ENCODE peak calls at places on chromosomes 11 and 22, in seven cellular contexts. U is stimulated activated CD4-positive, alpha-beta T cell treated with anti-CD3 and anti-CD28 coated beads, Interleukin-15, amount 100 ng/mL, for 1 hour; G is HEK293T; K is brain microvascular endothelial cell; E is trophoblast cell; I is GM12892; Y is stimulated activated CD8-positive, alpha-beta memory T cell treated with anti-CD3 and anti-CD28 coated beads, Interleukin-15, amount 100 ng/mL, for 1 hour. C is an unnamed sample.

GRCh38 chr11:129490004-129490403 is 114.4 kb downstream of the BARX2 start:
- DNase-seq in K (no peak), G (no peak), U (no peak), I (no peak), Y (no peak), E (no peak), C (no peak)

GRCh38 chr11:95291946-95292345 is 60.9 kb upstream of the SESN3 start:
- DNase-seq in G (no peak), E (no peak), U (no peak), Y (no peak), K (no peak), I (no peak), C (no peak)

GRCh38 chr22:50184004-50184461 is 1.7 kb upstream of the TRABD start:
- DNase-seq in I (no peak), K (no peak), G (no peak), E (no peak), U (no peak), Y (no peak), C (peak)

GRCh38 chr22:33743756-33744155 is 176.5 kb downstream of the LARGE1 start:
- DNase-seq in I (no peak), Y (no peak), G (no peak), K (no peak), U (no peak), E (no peak), C (no peak)

GRCh38 chr22:17777005-17777716 is 2.9 kb upstream of the BID start:
- DNase-seq in E (peak), U (peak), G (no peak), Y (peak), K (no peak), I (peak), C (no peak)

GRCh38 chr11:6259638-6260019 is at the start of gene CCKBR:
- DNase-seq in I (no peak), E (no peak), Y (no peak), U (no peak), G (peak), K (no peak), C (no peak)

GRCh38 chr11:87666730-87667129 is 508.5 kb downstream of the RAB38 start:
- DNase-seq in K (no peak), E (no peak), I (no peak), G (no peak), Y (no peak), U (no peak), C (no peak)

GRCh38 chr11:113623114-113623513 is 83.0 kb downstream of the TMPRSS5 start:
- DNase-seq in E (no peak), I (no peak), G (no peak), K (peak), U (no peak), Y (no peak), C (no peak)

GRCh38 chr11:46272816-46273427 is 4.5 kb upstream of the CREB3L1 start:
- DNase-seq in G (no peak), Y (no peak), E (no peak), K (no peak), U (no peak), I (no peak), C (peak)

GRCh38 chr22:22072169-22072836 is 89.7 kb upstream of the TOP3B start:
- DNase-seq in K (no peak), U (no peak), E (no peak), Y (no peak), G (no peak), I (no peak), C (no peak)

GRCh38 chr11:100978442-100978841 is 151.2 kb downstream of the PGR start:
- DNase-seq in U (no peak), E (no peak), I (no peak), K (no peak), G (no peak), Y (no peak), C (no peak)

GRCh38 chr22:28882545-28882877 is 861 bp upstream of the ZNRF3 start:
- DNase-seq in K (no peak), Y (no peak), G (no peak), I (no peak), U (no peak), E (no peak), C (no peak)

GRCh38 chr11:7115775-7116174 is 27.0 kb downstream of the RBMXL2 start:
- DNase-seq in Y (no peak), U (no peak), I (no peak), E (peak), K (no peak), G (no peak), C (peak)

GRCh38 chr11:44589301-44589700 is 23.8 kb downstream of the CD82 start:
- DNase-seq in G (no peak), Y (no peak), K (peak), I (no peak), E (no peak), U (no peak), C (peak)

GRCh38 chr11:64260147-64260708 is 8.9 kb downstream of the PLCB3 start:
- DNase-seq in G (no peak), Y (no peak), U (no peak), E (no peak), K (no peak), I (no peak), C (no peak)

GRCh38 chr11:57458410-57459111 is 1.8 kb upstream of the RTN4RL2 start:
- DNase-seq in K (peak), U (peak), E (peak), G (peak), I (no peak), Y (no peak), C (no peak)

GRCh38 chr11:131246589-131247164 is 123.7 kb upstream of the NTM start:
- DNase-seq in K (no peak), U (no peak), G (peak), E (peak), Y (no peak), I (no peak), C (no peak)

GRCh38 chr11:69133251-69133650 is 22.5 kb upstream of the SMIM38 start:
- DNase-seq in E (no peak), Y (no peak), U (no peak), G (no peak), K (no peak), I (no peak), C (no peak)

GRCh38 chr11:9320047-9320446 is 5.7 kb upstream of the TMEM41B start:
- DNase-seq in E (peak), G (no peak), I (no peak), K (no peak), U (no peak), Y (no peak), C (no peak)

GRCh38 chr11:83092488-83093384 is 21.0 kb upstream of the RAB30 start:
- DNase-seq in K (no peak), Y (no peak), U (no peak), G (no peak), I (no peak), E (peak), C (peak)

GRCh38 chr22:45090364-45090960 is 73.3 kb upstream of the NUP50 start:
- DNase-seq in U (no peak), Y (no peak), G (no peak), K (peak), E (peak), I (no peak), C (peak)

GRCh38 chr22:32660292-32660691 is 141.2 kb upstream of the TIMP3 start:
- DNase-seq in U (peak), G (peak), Y (peak), E (peak), K (peak), I (peak), C (peak)